ENCODE peak calls at places on chromosomes 7 and 10, in six cellular contexts. One of them, this sample, is unnamed.

GRCh38 chr10:117131390-117132327 is 6.4 kb downstream of the VAX1 start:
- DNase-seq in natural killer cell: no peak
- DNase-seq in progenitor cell of endocrine pancreas: no peak
- DNase-seq in EL: no peak
- DNase-seq in iris pigment epithelial cell: no peak
- DNase-seq in HCT116: no peak
- DNase-seq in this sample: no peak

GRCh38 chr7:30116771-30117170 is 18.0 kb upstream of the MTURN start:
- DNase-seq in natural killer cell: no peak
- DNase-seq in progenitor cell of endocrine pancreas: no peak
- DNase-seq in EL: peak; percentile 23
- DNase-seq in iris pigment epithelial cell: peak; percentile 3
- DNase-seq in HCT116: no peak
- DNase-seq in this sample: no peak

GRCh38 chr10:26776258-26776657 is 78.8 kb downstream of the PDSS1 start:
- DNase-seq in natural killer cell: no peak
- DNase-seq in progenitor cell of endocrine pancreas: no peak
- DNase-seq in EL: peak; percentile 11
- DNase-seq in iris pigment epithelial cell: no peak
- DNase-seq in HCT116: no peak
- DNase-seq in this sample: peak; percentile 11

GRCh38 chr7:75905785-75906604 is 9.0 kb upstream of the POR start:
- DNase-seq in natural killer cell: no peak
- DNase-seq in progenitor cell of endocrine pancreas: no peak
- DNase-seq in EL: peak; percentile 49
- DNase-seq in iris pigment epithelial cell: peak; percentile 85
- DNase-seq in HCT116: no peak
- DNase-seq in this sample: peak; percentile 51

GRCh38 chr7:44565097-44565794 is 8.5 kb downstream of the DDX56 start:
- DNase-seq in natural killer cell: peak; percentile 59
- DNase-seq in progenitor cell of endocrine pancreas: peak; percentile 51
- DNase-seq in EL: peak; percentile 65
- DNase-seq in iris pigment epithelial cell: peak; percentile 61
- DNase-seq in HCT116: no peak
- DNase-seq in this sample: peak; percentile 42

GRCh38 chr10:13813540-13813939 is 226.8 kb downstream of the PRPF18 start:
- DNase-seq in natural killer cell: no peak
- DNase-seq in progenitor cell of endocrine pancreas: no peak
- DNase-seq in EL: no peak
- DNase-seq in iris pigment epithelial cell: no peak
- DNase-seq in HCT116: no peak
- DNase-seq in this sample: no peak

GRCh38 chr10:127127822-127128221 is 68.6 kb downstream of the INSYN2A start:
- DNase-seq in natural killer cell: no peak
- DNase-seq in progenitor cell of endocrine pancreas: no peak
- DNase-seq in EL: no peak
- DNase-seq in iris pigment epithelial cell: no peak
- DNase-seq in HCT116: no peak
- DNase-seq in this sample: no peak

GRCh38 chr7:47663841-47664240 is 81.9 kb upstream of the TNS3 start:
- DNase-seq in natural killer cell: no peak
- DNase-seq in progenitor cell of endocrine pancreas: no peak
- DNase-seq in EL: no peak
- DNase-seq in iris pigment epithelial cell: no peak
- DNase-seq in HCT116: no peak
- DNase-seq in this sample: no peak